ENCODE peak calls at places on chromosomes 6 and 20, in eight cellular contexts. T is AG04450, C is coronary artery, K is IMR-90, R is prostate gland, D is heart right ventricle, G is DND-41, B is body of pancreas. P is an unnamed sample.

GRCh38 chr20:6709865-6710595 is 57.5 kb upstream of the BMP2 start:
- DNase-seq in T (no peak), C (no peak), K (peak), R (no peak), D (no peak), G (no peak), B (no peak), P (no peak)

GRCh38 chr20:59585714-59586404 is 18.5 kb upstream of the PHACTR3 start:
- DNase-seq in T (no peak), C (no peak), K (no peak), R (no peak), D (no peak), G (no peak), B (no peak), P (no peak)

GRCh38 chr6:158903801-158904200 is 84.6 kb upstream of the EZR start:
- DNase-seq in T (no peak), C (no peak), K (no peak), R (no peak), D (no peak), G (no peak), B (no peak), P (no peak)

GRCh38 chr6:19415605-19416326 is 421.4 kb upstream of the ID4 start:
- DNase-seq in T (no peak), C (no peak), K (peak), R (no peak), D (no peak), G (no peak), B (no peak), P (no peak)

GRCh38 chr6:151589667-151590066 is 95.8 kb downstream of the CCDC170 start:
- DNase-seq in T (no peak), C (no peak), K (no peak), R (no peak), D (no peak), G (no peak), B (no peak), P (no peak)

GRCh38 chr6:105292689-105293339 is 110.1 kb downstream of the PREP start:
- DNase-seq in T (no peak), C (no peak), K (no peak), R (no peak), D (no peak), G (no peak), B (no peak), P (no peak)

GRCh38 chr20:20712004-20712473 is 405 bp downstream of the RALGAPA2 start:
- DNase-seq in T (no peak), C (peak), K (no peak), R (peak), D (peak), G (no peak), B (peak), P (peak)

GRCh38 chr6:138004423-138005287 is 102.6 kb downstream of the PERP start:
- DNase-seq in T (no peak), C (no peak), K (peak), R (no peak), D (peak), G (peak), B (no peak), P (no peak)

GRCh38 chr6:21914121-21914973 is 320.8 kb downstream of the SOX4 start:
- DNase-seq in T (no peak), C (no peak), K (peak), R (peak), D (peak), G (peak), B (peak), P (peak)

GRCh38 chr20:49663112-49663511 is 50.6 kb downstream of the B4GALT5 start:
- DNase-seq in T (no peak), C (no peak), K (no peak), R (no peak), D (no peak), G (no peak), B (no peak), P (no peak)

GRCh38 chr6:26360451-26361416 is 4.3 kb upstream of the BTN3A2 start:
- DNase-seq in T (no peak), C (peak), K (no peak), R (no peak), D (no peak), G (no peak), B (no peak), P (no peak)
- H3K4me3 ChIP-seq in T (no peak), C (no peak), K (no peak), R (no peak), D (no peak), G (no peak), B (no peak), P (no peak)

GRCh38 chr6:1558388-1558787 is 51.3 kb upstream of the FOXC1 start:
- DNase-seq in T (no peak), C (no peak), K (no peak), R (no peak), D (no peak), G (no peak), B (no peak), P (no peak)

GRCh38 chr6:1553562-1554088 is 56.1 kb upstream of the FOXC1 start:
- DNase-seq in T (no peak), C (no peak), K (no peak), R (no peak), D (no peak), G (no peak), B (no peak), P (no peak)

GRCh38 chr6:1552296-1552761 is 57.4 kb upstream of the FOXC1 start:
- DNase-seq in T (no peak), C (no peak), K (peak), R (no peak), D (no peak), G (no peak), B (no peak), P (peak)

GRCh38 chr6:1554241-1554880 is 55.4 kb upstream of the FOXC1 start:
- DNase-seq in T (no peak), C (no peak), K (no peak), R (no peak), D (no peak), G (no peak), B (no peak), P (no peak)

GRCh38 chr6:1554881-1555569 is 54.7 kb upstream of the FOXC1 start:
- DNase-seq in T (no peak), C (no peak), K (peak), R (peak), D (peak), G (no peak), B (peak), P (peak)
- H3K27ac ChIP-seq in T (peak), C (peak), K (peak), R (peak), D (peak), G (no peak), B (no peak), P (peak)

GRCh38 chr20:45545754-45546453 is 1.3 kb downstream of the EPPIN start:
- DNase-seq in T (peak), C (no peak), K (peak), R (no peak), D (no peak), G (no peak), B (no peak), P (no peak)
- TF ChIP-seq CTCF in T (peak), C (no peak), K (peak), R (no peak), D (peak), G (peak), B (peak), P (no peak)

GRCh38 chr20:38726849-38727601 is 2.7 kb downstream of the SLC32A1 start:
- DNase-seq in T (no peak), C (no peak), K (no peak), R (no peak), D (no peak), G (peak), B (peak), P (no peak)
- H3K4me3 ChIP-seq in T (no peak), C (peak), K (no peak), R (no peak), D (no peak), G (no peak), B (no peak), P (no peak)

P was measured in gastrocnemius medialis.